ENCODE peak calls at places on chromosomes 3 and 15, in nine cellular contexts. One of them, this sample, is unnamed.
A peak's percentile ranks its signal among the peaks of the same experiment; 100 is the strongest.

GRCh38 chr3:170500462-170500861 is 81.8 kb downstream of the CLDN11 start:
- DNase-seq in foreskin fibroblast: no peak
- DNase-seq in cardiac fibroblast: no peak
- DNase-seq in fibroblast of mammary gland: no peak
- DNase-seq in CD8-positive, alpha-beta T cell: no peak
- DNase-seq in mammary epithelial cell: no peak
- DNase-seq in nephron progenitor cell: no peak
- DNase-seq in heart left ventricle: no peak
- DNase-seq in BE2C: no peak
- DNase-seq in this sample: no peak

GRCh38 chr15:50876989-50877360 is 31.5 kb upstream of the AP4E1 start:
- DNase-seq in foreskin fibroblast: peak; percentile 86
- DNase-seq in heart left ventricle: peak; percentile 72
- DNase-seq in cardiac fibroblast: peak; percentile 93
- DNase-seq in mammary epithelial cell: peak; percentile 79
- DNase-seq in BE2C: peak; percentile 74
- DNase-seq in fibroblast of mammary gland: peak; percentile 89
- DNase-seq in CD8-positive, alpha-beta T cell: peak; percentile 50
- DNase-seq in nephron progenitor cell: peak; percentile 79
- DNase-seq in this sample: peak; percentile 84

GRCh38 chr3:15498461-15499214 is 22.9 kb downstream of the COLQ start:
- DNase-seq in nephron progenitor cell: peak; percentile 28
- DNase-seq in BE2C: peak; percentile 72
- DNase-seq in foreskin fibroblast: peak; percentile 47
- DNase-seq in mammary epithelial cell: no peak
- DNase-seq in cardiac fibroblast: no peak
- DNase-seq in fibroblast of mammary gland: peak; percentile 45
- DNase-seq in heart left ventricle: no peak
- DNase-seq in CD8-positive, alpha-beta T cell: no peak
- DNase-seq in this sample: no peak

GRCh38 chr3:31999902-32000439 is 18.4 kb downstream of the ZNF860 start:
- DNase-seq in nephron progenitor cell: no peak
- DNase-seq in cardiac fibroblast: no peak
- DNase-seq in foreskin fibroblast: no peak
- DNase-seq in heart left ventricle: no peak
- DNase-seq in mammary epithelial cell: no peak
- DNase-seq in CD8-positive, alpha-beta T cell: no peak
- DNase-seq in fibroblast of mammary gland: no peak
- DNase-seq in BE2C: no peak
- DNase-seq in this sample: no peak

GRCh38 chr3:52795298-52795900 is 803 bp downstream of the ITIH3 start:
- DNase-seq in CD8-positive, alpha-beta T cell: no peak
- DNase-seq in foreskin fibroblast: no peak
- DNase-seq in BE2C: no peak
- DNase-seq in heart left ventricle: no peak
- DNase-seq in fibroblast of mammary gland: no peak
- DNase-seq in mammary epithelial cell: no peak
- DNase-seq in nephron progenitor cell: no peak
- DNase-seq in cardiac fibroblast: no peak
- DNase-seq in this sample: no peak

GRCh38 chr15:31485911-31486461 is 159.4 kb downstream of the KLF13 start:
- DNase-seq in CD8-positive, alpha-beta T cell: no peak
- DNase-seq in BE2C: no peak
- DNase-seq in foreskin fibroblast: no peak
- DNase-seq in nephron progenitor cell: no peak
- DNase-seq in cardiac fibroblast: no peak
- DNase-seq in mammary epithelial cell: no peak
- DNase-seq in heart left ventricle: no peak
- DNase-seq in fibroblast of mammary gland: no peak
- DNase-seq in this sample: no peak

GRCh38 chr3:172247525-172248274 is 200.6 kb downstream of the GHSR start:
- DNase-seq in cardiac fibroblast: no peak
- DNase-seq in foreskin fibroblast: no peak
- DNase-seq in mammary epithelial cell: peak; percentile 84
- DNase-seq in heart left ventricle: no peak
- DNase-seq in CD8-positive, alpha-beta T cell: no peak
- DNase-seq in BE2C: no peak
- DNase-seq in fibroblast of mammary gland: no peak
- DNase-seq in nephron progenitor cell: no peak
- DNase-seq in this sample: no peak

GRCh38 chr3:193853511-193854219 is 260.7 kb downstream of the OPA1 start:
- DNase-seq in CD8-positive, alpha-beta T cell: no peak
- DNase-seq in nephron progenitor cell: no peak
- DNase-seq in cardiac fibroblast: no peak
- DNase-seq in foreskin fibroblast: no peak
- DNase-seq in BE2C: no peak
- DNase-seq in mammary epithelial cell: peak; percentile 54
- DNase-seq in heart left ventricle: no peak
- DNase-seq in fibroblast of mammary gland: no peak
- DNase-seq in this sample: no peak

GRCh38 chr3:33787328-33788009 is 11.0 kb upstream of the PDCD6IP start:
- DNase-seq in BE2C: peak; percentile 49
- DNase-seq in foreskin fibroblast: peak; percentile 60
- DNase-seq in CD8-positive, alpha-beta T cell: peak; percentile 41
- DNase-seq in heart left ventricle: peak; percentile 47
- DNase-seq in mammary epithelial cell: peak; percentile 58
- DNase-seq in cardiac fibroblast: peak; percentile 82
- DNase-seq in nephron progenitor cell: peak; percentile 58
- DNase-seq in fibroblast of mammary gland: peak; percentile 72
- DNase-seq in this sample: no peak

GRCh38 chr15:80115021-80115420 is 37.8 kb upstream of the FAH start:
- DNase-seq in heart left ventricle: no peak
- DNase-seq in mammary epithelial cell: no peak
- DNase-seq in cardiac fibroblast: no peak
- DNase-seq in nephron progenitor cell: no peak
- DNase-seq in foreskin fibroblast: no peak
- DNase-seq in BE2C: no peak
- DNase-seq in CD8-positive, alpha-beta T cell: no peak
- DNase-seq in fibroblast of mammary gland: no peak
- DNase-seq in this sample: no peak

GRCh38 chr15:67100808-67101581 is 35.6 kb downstream of the SMAD3 start:
- DNase-seq in heart left ventricle: no peak
- DNase-seq in cardiac fibroblast: no peak
- DNase-seq in foreskin fibroblast: no peak
- DNase-seq in mammary epithelial cell: no peak
- DNase-seq in BE2C: no peak
- DNase-seq in fibroblast of mammary gland: no peak
- DNase-seq in nephron progenitor cell: no peak
- DNase-seq in CD8-positive, alpha-beta T cell: no peak
- DNase-seq in this sample: no peak

GRCh38 chr15:81419304-81419943 is 45.4 kb upstream of the TMC3 start:
- DNase-seq in BE2C: no peak
- DNase-seq in cardiac fibroblast: peak; percentile 15
- DNase-seq in heart left ventricle: no peak
- DNase-seq in foreskin fibroblast: peak; percentile 62
- DNase-seq in nephron progenitor cell: peak; percentile 36
- DNase-seq in CD8-positive, alpha-beta T cell: no peak
- DNase-seq in mammary epithelial cell: no peak
- DNase-seq in fibroblast of mammary gland: peak; percentile 44
- DNase-seq in this sample: no peak

GRCh38 chr3:161389445-161390036 is 18.2 kb upstream of the SPTSSB start:
- DNase-seq in BE2C: no peak
- DNase-seq in nephron progenitor cell: no peak
- DNase-seq in fibroblast of mammary gland: no peak
- DNase-seq in CD8-positive, alpha-beta T cell: no peak
- DNase-seq in foreskin fibroblast: no peak
- DNase-seq in mammary epithelial cell: no peak
- DNase-seq in heart left ventricle: no peak
- DNase-seq in cardiac fibroblast: no peak
- DNase-seq in this sample: no peak

GRCh38 chr3:14124223-14124614 is 451 bp downstream of the CHCHD4 start:
- DNase-seq in heart left ventricle: peak; percentile 77
- DNase-seq in cardiac fibroblast: peak; percentile 64
- DNase-seq in nephron progenitor cell: peak; percentile 51
- DNase-seq in BE2C: no peak
- DNase-seq in CD8-positive, alpha-beta T cell: peak; percentile 56
- DNase-seq in fibroblast of mammary gland: peak; percentile 44
- DNase-seq in mammary epithelial cell: peak; percentile 35
- DNase-seq in foreskin fibroblast: peak; percentile 42
- DNase-seq in this sample: no peak

GRCh38 chr3:119731545-119732343 is 28.9 kb downstream of the CFAP91 start:
- DNase-seq in BE2C: no peak
- DNase-seq in CD8-positive, alpha-beta T cell: no peak
- DNase-seq in fibroblast of mammary gland: peak; percentile 28
- DNase-seq in cardiac fibroblast: no peak
- DNase-seq in foreskin fibroblast: peak; percentile 9
- DNase-seq in heart left ventricle: no peak
- DNase-seq in nephron progenitor cell: no peak
- DNase-seq in mammary epithelial cell: peak; percentile 25
- DNase-seq in this sample: no peak

GRCh38 chr3:21446027-21446426 is 305.0 kb downstream of the ZNF385D start:
- DNase-seq in CD8-positive, alpha-beta T cell: no peak
- DNase-seq in foreskin fibroblast: no peak
- DNase-seq in fibroblast of mammary gland: no peak
- DNase-seq in mammary epithelial cell: no peak
- DNase-seq in BE2C: no peak
- DNase-seq in nephron progenitor cell: no peak
- DNase-seq in heart left ventricle: no peak
- DNase-seq in cardiac fibroblast: no peak
- DNase-seq in this sample: no peak

GRCh38 chr15:82317091-82317489 is 32.2 kb downstream of the GOLGA6L10 start:
- DNase-seq in cardiac fibroblast: no peak
- DNase-seq in heart left ventricle: no peak
- DNase-seq in fibroblast of mammary gland: no peak
- DNase-seq in nephron progenitor cell: no peak
- DNase-seq in mammary epithelial cell: no peak
- DNase-seq in foreskin fibroblast: no peak
- DNase-seq in BE2C: no peak
- DNase-seq in CD8-positive, alpha-beta T cell: no peak
- DNase-seq in this sample: no peak

GRCh38 chr15:36331531-36332275 is 247.7 kb upstream of the CDIN1 start:
- DNase-seq in mammary epithelial cell: no peak
- DNase-seq in foreskin fibroblast: no peak
- DNase-seq in fibroblast of mammary gland: peak; percentile 24
- DNase-seq in heart left ventricle: no peak
- DNase-seq in BE2C: no peak
- DNase-seq in nephron progenitor cell: no peak
- DNase-seq in cardiac fibroblast: peak; percentile 12
- DNase-seq in CD8-positive, alpha-beta T cell: no peak
- DNase-seq in this sample: no peak

GRCh38 chr3:188049890-188050530 is 103.9 kb upstream of the LPP start:
- DNase-seq in foreskin fibroblast: no peak
- DNase-seq in cardiac fibroblast: no peak
- DNase-seq in BE2C: no peak
- DNase-seq in heart left ventricle: no peak
- DNase-seq in CD8-positive, alpha-beta T cell: peak; percentile 24
- DNase-seq in mammary epithelial cell: no peak
- DNase-seq in fibroblast of mammary gland: no peak
- DNase-seq in nephron progenitor cell: no peak
- DNase-seq in this sample: no peak

DNA sequence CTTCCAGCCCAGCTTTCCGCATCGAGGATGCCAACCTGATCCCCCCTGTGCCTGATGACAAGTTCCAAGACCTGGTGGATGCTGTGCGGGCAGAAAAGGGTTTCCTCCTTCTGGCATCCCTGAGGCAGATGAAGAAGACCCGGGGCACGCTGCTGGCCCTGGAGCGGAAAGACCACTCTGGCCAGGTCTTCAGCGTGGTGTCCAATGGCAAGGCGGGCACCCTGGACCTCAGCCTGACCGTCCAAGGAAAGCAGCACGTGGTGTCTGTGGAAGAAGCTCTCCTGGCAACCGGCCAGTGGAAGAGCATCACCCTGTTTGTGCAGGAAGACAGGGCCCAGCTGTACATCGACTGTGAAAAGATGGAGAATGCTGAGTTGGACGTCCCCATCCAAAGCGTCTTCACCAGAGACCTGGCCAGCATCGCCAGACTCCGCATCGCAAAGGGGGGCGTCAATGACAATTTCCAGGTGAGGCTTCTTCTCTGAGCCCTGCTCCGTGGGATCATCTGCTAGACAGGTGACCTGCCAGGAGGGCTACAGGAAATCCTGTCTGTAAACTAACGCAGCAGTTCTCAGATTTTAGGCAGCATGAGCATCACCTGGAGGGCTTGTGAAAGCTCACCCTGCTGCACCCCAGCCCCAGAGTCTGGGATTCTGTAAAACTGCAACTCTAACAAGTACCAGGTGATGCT is 1.6 kb downstream of the THBS1 start:
- DNase-seq in heart left ventricle: no peak
- DNase-seq in mammary epithelial cell: peak; percentile 74
- DNase-seq in BE2C: no peak
- DNase-seq in cardiac fibroblast: peak; percentile 82
- DNase-seq in foreskin fibroblast: peak; percentile 53
- DNase-seq in fibroblast of mammary gland: peak; percentile 60
- DNase-seq in nephron progenitor cell: no peak
- DNase-seq in CD8-positive, alpha-beta T cell: no peak
- DNase-seq in this sample: no peak
- TF ChIP-seq CTCF in heart left ventricle: no peak
- TF ChIP-seq CTCF in mammary epithelial cell: no peak
- TF ChIP-seq CTCF in BE2C: no peak
- TF ChIP-seq CTCF in cardiac fibroblast: no peak
- TF ChIP-seq CTCF in foreskin fibroblast: no peak
- TF ChIP-seq CTCF in fibroblast of mammary gland: no peak
- TF ChIP-seq CTCF in nephron progenitor cell: no peak
- TF ChIP-seq CTCF in CD8-positive, alpha-beta T cell: no peak
- TF ChIP-seq CTCF in this sample: no peak

GRCh38 chr3:191244242-191244867 is 45.3 kb downstream of the OSTN start:
- DNase-seq in BE2C: no peak
- DNase-seq in CD8-positive, alpha-beta T cell: no peak
- DNase-seq in mammary epithelial cell: no peak
- DNase-seq in foreskin fibroblast: no peak
- DNase-seq in heart left ventricle: no peak
- DNase-seq in nephron progenitor cell: no peak
- DNase-seq in fibroblast of mammary gland: peak; percentile 41
- DNase-seq in cardiac fibroblast: peak; percentile 51
- DNase-seq in this sample: no peak
- TF ChIP-seq CTCF in BE2C: peak; percentile 21
- TF ChIP-seq CTCF in CD8-positive, alpha-beta T cell: no peak
- TF ChIP-seq CTCF in mammary epithelial cell: peak; percentile 36
- TF ChIP-seq CTCF in foreskin fibroblast: no peak
- TF ChIP-seq CTCF in heart left ventricle: peak; percentile 54
- TF ChIP-seq CTCF in nephron progenitor cell: peak; percentile 42
- TF ChIP-seq CTCF in fibroblast of mammary gland: peak; percentile 47
- TF ChIP-seq CTCF in cardiac fibroblast: peak; percentile 53
- TF ChIP-seq CTCF in this sample: peak; percentile 64

GRCh38 chr3:183122257-183122932 is 23.1 kb upstream of the MCCC1 start:
- DNase-seq in BE2C: no peak
- DNase-seq in nephron progenitor cell: no peak
- DNase-seq in heart left ventricle: no peak
- DNase-seq in CD8-positive, alpha-beta T cell: no peak
- DNase-seq in cardiac fibroblast: peak; percentile 79
- DNase-seq in mammary epithelial cell: peak; percentile 28
- DNase-seq in fibroblast of mammary gland: peak; percentile 71
- DNase-seq in foreskin fibroblast: peak; percentile 62
- DNase-seq in this sample: no peak
- TF ChIP-seq CTCF in BE2C: peak; percentile 85
- TF ChIP-seq CTCF in nephron progenitor cell: peak; percentile 86
- TF ChIP-seq CTCF in heart left ventricle: peak; percentile 91
- TF ChIP-seq CTCF in CD8-positive, alpha-beta T cell: peak; percentile 93
- TF ChIP-seq CTCF in cardiac fibroblast: peak; percentile 72
- TF ChIP-seq CTCF in mammary epithelial cell: peak; percentile 84
- TF ChIP-seq CTCF in fibroblast of mammary gland: peak; percentile 85
- TF ChIP-seq CTCF in foreskin fibroblast: peak; percentile 72
- TF ChIP-seq CTCF in this sample: peak; percentile 87

DNA sequence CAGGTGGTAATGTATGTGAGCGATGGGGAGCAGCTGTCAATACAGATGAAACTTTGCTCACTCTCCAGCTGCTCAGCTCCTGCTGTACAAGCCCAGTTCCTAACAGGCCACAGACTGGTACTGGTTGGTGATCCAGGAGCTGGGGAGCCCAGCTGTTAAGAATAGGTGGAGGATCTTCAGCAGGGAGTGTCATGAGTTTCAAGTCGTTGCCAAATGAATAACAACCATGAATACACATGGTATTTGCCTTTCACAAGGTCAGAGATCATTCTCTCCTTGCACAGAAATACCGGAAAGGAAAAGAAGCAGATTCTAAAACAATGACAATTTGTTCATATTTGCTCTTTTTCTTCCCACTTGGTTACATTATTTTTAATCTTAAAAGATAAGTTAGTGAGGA is 5.1 kb downstream of the PLSCR1 start:
- DNase-seq in cardiac fibroblast: peak; percentile 50
- DNase-seq in fibroblast of mammary gland: peak; percentile 31
- DNase-seq in mammary epithelial cell: no peak
- DNase-seq in nephron progenitor cell: no peak
- DNase-seq in foreskin fibroblast: no peak
- DNase-seq in CD8-positive, alpha-beta T cell: no peak
- DNase-seq in heart left ventricle: no peak
- DNase-seq in BE2C: no peak
- DNase-seq in this sample: no peak
- TF ChIP-seq CTCF in cardiac fibroblast: no peak
- TF ChIP-seq CTCF in fibroblast of mammary gland: no peak
- TF ChIP-seq CTCF in mammary epithelial cell: no peak
- TF ChIP-seq CTCF in nephron progenitor cell: no peak
- TF ChIP-seq CTCF in foreskin fibroblast: no peak
- TF ChIP-seq CTCF in CD8-positive, alpha-beta T cell: no peak
- TF ChIP-seq CTCF in heart left ventricle: no peak
- TF ChIP-seq CTCF in BE2C: no peak
- TF ChIP-seq CTCF in this sample: no peak

This sample was measured in mesothelial cell of epicardium.